ENCODE peak calls at places on chromosome 13, in ten cellular contexts. One of them, this sample, is unnamed. For H3K4me1, the result is how much of the 10 kb centered on the place peaks cover.

GRCh38 chr13:23541221-23541620 is 29.0 kb upstream of the TNFRSF19 start:
- DNase-seq in body of pancreas: no peak
- DNase-seq in HepG2: no peak
- DNase-seq in uterus: no peak
- DNase-seq in Peyer's patch: no peak
- DNase-seq in heart left ventricle: no peak
- DNase-seq in breast epithelium: no peak
- DNase-seq in spleen: no peak
- DNase-seq in IMR-90: peak
- DNase-seq in K562: no peak
- DNase-seq in this sample: no peak

GRCh38 chr13:97212540-97213146 is 9.5 kb upstream of the MBNL2 start:
- DNase-seq in body of pancreas: peak
- DNase-seq in HepG2: no peak
- DNase-seq in uterus: no peak
- DNase-seq in Peyer's patch: no peak
- DNase-seq in heart left ventricle: no peak
- DNase-seq in breast epithelium: no peak
- DNase-seq in spleen: no peak
- DNase-seq in IMR-90: peak
- DNase-seq in K562: peak
- DNase-seq in this sample: peak

GRCh38 chr13:32669030-32669646 is 82.9 kb downstream of the PDS5B start:
- DNase-seq in body of pancreas: no peak
- DNase-seq in HepG2: peak
- DNase-seq in uterus: no peak
- DNase-seq in Peyer's patch: no peak
- DNase-seq in heart left ventricle: no peak
- DNase-seq in breast epithelium: no peak
- DNase-seq in spleen: no peak
- DNase-seq in IMR-90: peak
- DNase-seq in K562: peak
- DNase-seq in this sample: no peak

GRCh38 chr13:24184265-24184841 is 23.8 kb downstream of the SPATA13 start:
- DNase-seq in body of pancreas: peak
- DNase-seq in HepG2: peak
- DNase-seq in uterus: no peak
- DNase-seq in Peyer's patch: no peak
- DNase-seq in heart left ventricle: no peak
- DNase-seq in breast epithelium: no peak
- DNase-seq in spleen: no peak
- DNase-seq in IMR-90: no peak
- DNase-seq in K562: no peak
- DNase-seq in this sample: no peak

GRCh38 chr13:79346300-79346914 is 59.6 kb downstream of the RBM26 start:
- DNase-seq in body of pancreas: no peak
- DNase-seq in HepG2: no peak
- DNase-seq in uterus: no peak
- DNase-seq in Peyer's patch: no peak
- DNase-seq in heart left ventricle: no peak
- DNase-seq in breast epithelium: no peak
- DNase-seq in spleen: no peak
- DNase-seq in IMR-90: no peak
- DNase-seq in K562: no peak
- DNase-seq in this sample: no peak

GRCh38 chr13:51815848-51816247 is 11.9 kb upstream of the DHRS12 start:
- DNase-seq in body of pancreas: peak
- DNase-seq in HepG2: no peak
- DNase-seq in uterus: no peak
- DNase-seq in Peyer's patch: no peak
- DNase-seq in heart left ventricle: no peak
- DNase-seq in breast epithelium: no peak
- DNase-seq in spleen: no peak
- DNase-seq in IMR-90: no peak
- DNase-seq in K562: no peak
- DNase-seq in this sample: no peak

GRCh38 chr13:103299079-103299478 is 232.9 kb upstream of the SLC10A2 start:
- DNase-seq in body of pancreas: no peak
- DNase-seq in HepG2: no peak
- DNase-seq in uterus: no peak
- DNase-seq in Peyer's patch: no peak
- DNase-seq in heart left ventricle: no peak
- DNase-seq in breast epithelium: no peak
- DNase-seq in spleen: no peak
- DNase-seq in IMR-90: no peak
- DNase-seq in K562: no peak
- DNase-seq in this sample: no peak

GRCh38 chr13:51585696-51586095 is 1.4 kb downstream of the WDFY2 start:
- DNase-seq in body of pancreas: no peak
- DNase-seq in HepG2: no peak
- DNase-seq in uterus: no peak
- DNase-seq in Peyer's patch: no peak
- DNase-seq in heart left ventricle: no peak
- DNase-seq in breast epithelium: no peak
- DNase-seq in spleen: no peak
- DNase-seq in IMR-90: peak
- DNase-seq in K562: peak
- DNase-seq in this sample: no peak

DNA sequence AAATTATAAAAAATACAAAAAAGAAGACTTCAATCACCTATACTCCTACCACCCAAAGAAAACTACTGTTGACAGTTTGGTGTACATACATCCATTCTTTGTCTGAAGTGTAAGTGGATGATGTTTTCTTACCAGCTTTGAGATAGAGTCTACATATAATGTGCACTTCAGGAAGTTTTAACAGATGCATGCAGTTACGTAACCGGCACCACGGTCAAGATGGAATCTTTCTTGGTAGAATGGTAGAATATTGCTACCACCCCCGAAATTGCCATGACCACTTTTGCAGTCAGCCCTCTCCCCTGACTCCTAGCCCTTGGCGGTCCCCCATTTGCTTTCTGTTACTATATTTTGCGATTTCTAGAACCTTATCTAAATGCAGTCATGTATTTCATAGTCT is 1.4 kb downstream of the CUL4A start:
- DNase-seq in body of pancreas: no peak
- DNase-seq in HepG2: no peak
- DNase-seq in uterus: no peak
- DNase-seq in Peyer's patch: no peak
- DNase-seq in heart left ventricle: no peak
- DNase-seq in breast epithelium: no peak
- DNase-seq in spleen: no peak
- DNase-seq in IMR-90: no peak
- DNase-seq in K562: no peak
- DNase-seq in this sample: no peak
- H3K4me1 ChIP-seq in body of pancreas: half or more
- H3K4me1 ChIP-seq in HepG2: half or more
- H3K4me1 ChIP-seq in uterus: under half
- H3K4me1 ChIP-seq in Peyer's patch: under half
- H3K4me1 ChIP-seq in heart left ventricle: half or more
- H3K4me1 ChIP-seq in breast epithelium: under half
- H3K4me1 ChIP-seq in spleen: under half
- H3K4me1 ChIP-seq in IMR-90: under half
- H3K4me1 ChIP-seq in K562: under half
- H3K4me1 ChIP-seq in this sample: half or more

GRCh38 chr13:19057588-19058340 is 123.9 kb downstream of the TUBA3C start:
- DNase-seq in body of pancreas: no peak
- DNase-seq in HepG2: no peak
- DNase-seq in uterus: no peak
- DNase-seq in Peyer's patch: no peak
- DNase-seq in heart left ventricle: no peak
- DNase-seq in breast epithelium: no peak
- DNase-seq in spleen: no peak
- DNase-seq in IMR-90: no peak
- DNase-seq in K562: no peak
- DNase-seq in this sample: no peak

GRCh38 chr13:19058566-19058965 is 123.1 kb downstream of the TUBA3C start:
- DNase-seq in body of pancreas: no peak
- DNase-seq in HepG2: no peak
- DNase-seq in uterus: no peak
- DNase-seq in Peyer's patch: no peak
- DNase-seq in heart left ventricle: no peak
- DNase-seq in breast epithelium: no peak
- DNase-seq in spleen: peak
- DNase-seq in IMR-90: no peak
- DNase-seq in K562: no peak
- DNase-seq in this sample: no peak

GRCh38 chr13:19056984-19057490 is 124.6 kb downstream of the TUBA3C start:
- DNase-seq in body of pancreas: no peak
- DNase-seq in HepG2: no peak
- DNase-seq in uterus: no peak
- DNase-seq in Peyer's patch: no peak
- DNase-seq in heart left ventricle: no peak
- DNase-seq in breast epithelium: no peak
- DNase-seq in spleen: peak
- DNase-seq in IMR-90: no peak
- DNase-seq in K562: no peak
- DNase-seq in this sample: no peak

GRCh38 chr13:19055611-19056010 is 126.0 kb downstream of the TUBA3C start:
- DNase-seq in body of pancreas: no peak
- DNase-seq in HepG2: no peak
- DNase-seq in uterus: no peak
- DNase-seq in Peyer's patch: no peak
- DNase-seq in heart left ventricle: no peak
- DNase-seq in breast epithelium: no peak
- DNase-seq in spleen: no peak
- DNase-seq in IMR-90: no peak
- DNase-seq in K562: no peak
- DNase-seq in this sample: no peak

DNA sequence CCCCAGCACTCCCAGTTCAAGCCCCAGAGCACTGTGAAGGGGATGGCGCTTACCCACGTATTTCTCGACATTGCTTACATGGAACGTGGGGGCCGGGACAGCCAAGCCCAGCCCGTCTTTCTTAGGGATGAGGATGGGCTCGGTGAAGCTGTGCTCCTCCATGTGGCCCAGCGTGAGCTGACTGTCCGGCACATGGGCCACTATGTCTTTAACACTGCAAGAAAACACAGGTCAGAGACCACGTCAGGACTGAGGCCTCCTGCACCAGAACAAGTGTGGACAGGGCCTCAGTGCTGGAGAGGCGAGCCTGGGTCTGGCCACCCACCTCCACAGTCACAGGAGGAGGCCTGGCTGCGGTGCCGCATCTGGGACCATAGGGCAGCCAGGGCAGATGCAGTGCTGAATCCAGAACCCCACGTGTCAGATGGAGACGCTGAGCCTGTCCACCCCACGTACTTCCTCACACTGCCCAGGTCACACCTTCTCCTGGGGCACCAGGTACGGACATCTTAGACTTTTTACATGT is 125.2 kb downstream of the TUBA3C start:
- DNase-seq in body of pancreas: no peak
- DNase-seq in HepG2: no peak
- DNase-seq in uterus: no peak
- DNase-seq in Peyer's patch: no peak
- DNase-seq in heart left ventricle: no peak
- DNase-seq in breast epithelium: no peak
- DNase-seq in spleen: no peak
- DNase-seq in IMR-90: no peak
- DNase-seq in K562: no peak
- DNase-seq in this sample: no peak
- TF ChIP-seq POLR2A in body of pancreas: no peak
- TF ChIP-seq POLR2A in HepG2: no peak
- TF ChIP-seq POLR2A in uterus: no peak
- TF ChIP-seq POLR2A in Peyer's patch: no peak
- TF ChIP-seq POLR2A in heart left ventricle: no peak
- TF ChIP-seq POLR2A in breast epithelium: no peak
- TF ChIP-seq POLR2A in spleen: no peak
- TF ChIP-seq POLR2A in IMR-90: no peak
- TF ChIP-seq POLR2A in K562: no peak
- TF ChIP-seq POLR2A in this sample: no peak

GRCh38 chr13:113968463-113969310 is 5.2 kb downstream of the C13orf46 start:
- DNase-seq in body of pancreas: no peak
- DNase-seq in HepG2: no peak
- DNase-seq in uterus: no peak
- DNase-seq in Peyer's patch: no peak
- DNase-seq in heart left ventricle: peak
- DNase-seq in breast epithelium: no peak
- DNase-seq in spleen: peak
- DNase-seq in IMR-90: no peak
- DNase-seq in K562: no peak
- DNase-seq in this sample: no peak

GRCh38 chr13:113965968-113966884 is 7.7 kb downstream of the C13orf46 start:
- DNase-seq in body of pancreas: no peak
- DNase-seq in HepG2: no peak
- DNase-seq in uterus: no peak
- DNase-seq in Peyer's patch: no peak
- DNase-seq in heart left ventricle: no peak
- DNase-seq in breast epithelium: no peak
- DNase-seq in spleen: no peak
- DNase-seq in IMR-90: no peak
- DNase-seq in K562: no peak
- DNase-seq in this sample: no peak

GRCh38 chr13:113967206-113967720 is 6.6 kb downstream of the C13orf46 start:
- DNase-seq in body of pancreas: no peak
- DNase-seq in HepG2: no peak
- DNase-seq in uterus: no peak
- DNase-seq in Peyer's patch: no peak
- DNase-seq in heart left ventricle: peak
- DNase-seq in breast epithelium: no peak
- DNase-seq in spleen: no peak
- DNase-seq in IMR-90: no peak
- DNase-seq in K562: no peak
- DNase-seq in this sample: no peak

GRCh38 chr13:113969311-113969972 is 4.4 kb downstream of the C13orf46 start:
- DNase-seq in body of pancreas: no peak
- DNase-seq in HepG2: no peak
- DNase-seq in uterus: no peak
- DNase-seq in Peyer's patch: no peak
- DNase-seq in heart left ventricle: peak
- DNase-seq in breast epithelium: no peak
- DNase-seq in spleen: peak
- DNase-seq in IMR-90: no peak
- DNase-seq in K562: no peak
- DNase-seq in this sample: no peak

GRCh38 chr13:113967729-113968462 is 6.0 kb downstream of the C13orf46 start:
- DNase-seq in body of pancreas: peak
- DNase-seq in HepG2: no peak
- DNase-seq in uterus: no peak
- DNase-seq in Peyer's patch: no peak
- DNase-seq in heart left ventricle: peak
- DNase-seq in breast epithelium: no peak
- DNase-seq in spleen: peak
- DNase-seq in IMR-90: no peak
- DNase-seq in K562: no peak
- DNase-seq in this sample: no peak
- H3K27ac ChIP-seq in body of pancreas: peak
- H3K27ac ChIP-seq in HepG2: no peak
- H3K27ac ChIP-seq in uterus: no peak
- H3K27ac ChIP-seq in Peyer's patch: no peak
- H3K27ac ChIP-seq in heart left ventricle: no peak
- H3K27ac ChIP-seq in breast epithelium: no peak
- H3K27ac ChIP-seq in spleen: no peak
- H3K27ac ChIP-seq in IMR-90: no peak
- H3K27ac ChIP-seq in K562: no peak
- H3K27ac ChIP-seq in this sample: peak

GRCh38 chr13:21010621-21011020 is 50.8 kb downstream of the LATS2 start:
- DNase-seq in body of pancreas: no peak
- DNase-seq in HepG2: peak
- DNase-seq in uterus: no peak
- DNase-seq in Peyer's patch: no peak
- DNase-seq in heart left ventricle: no peak
- DNase-seq in breast epithelium: no peak
- DNase-seq in spleen: no peak
- DNase-seq in IMR-90: peak
- DNase-seq in K562: peak
- DNase-seq in this sample: no peak

GRCh38 chr13:21009036-21009435 is 52.4 kb downstream of the LATS2 start:
- DNase-seq in body of pancreas: no peak
- DNase-seq in HepG2: no peak
- DNase-seq in uterus: no peak
- DNase-seq in Peyer's patch: no peak
- DNase-seq in heart left ventricle: no peak
- DNase-seq in breast epithelium: no peak
- DNase-seq in spleen: no peak
- DNase-seq in IMR-90: no peak
- DNase-seq in K562: no peak
- DNase-seq in this sample: no peak

GRCh38 chr13:21006141-21007005 is 55.0 kb downstream of the LATS2 start:
- DNase-seq in body of pancreas: no peak
- DNase-seq in HepG2: no peak
- DNase-seq in uterus: no peak
- DNase-seq in Peyer's patch: no peak
- DNase-seq in heart left ventricle: no peak
- DNase-seq in breast epithelium: no peak
- DNase-seq in spleen: no peak
- DNase-seq in IMR-90: no peak
- DNase-seq in K562: no peak
- DNase-seq in this sample: no peak

GRCh38 chr13:21005193-21005592 is 56.2 kb downstream of the LATS2 start:
- DNase-seq in body of pancreas: no peak
- DNase-seq in HepG2: no peak
- DNase-seq in uterus: no peak
- DNase-seq in Peyer's patch: no peak
- DNase-seq in heart left ventricle: no peak
- DNase-seq in breast epithelium: no peak
- DNase-seq in spleen: no peak
- DNase-seq in IMR-90: no peak
- DNase-seq in K562: no peak
- DNase-seq in this sample: no peak

GRCh38 chr13:21008026-21008425 is 53.4 kb downstream of the LATS2 start:
- DNase-seq in body of pancreas: no peak
- DNase-seq in HepG2: no peak
- DNase-seq in uterus: no peak
- DNase-seq in Peyer's patch: no peak
- DNase-seq in heart left ventricle: no peak
- DNase-seq in breast epithelium: no peak
- DNase-seq in spleen: no peak
- DNase-seq in IMR-90: no peak
- DNase-seq in K562: no peak
- DNase-seq in this sample: no peak
- H3K4me1 ChIP-seq in body of pancreas: under half
- H3K4me1 ChIP-seq in HepG2: half or more
- H3K4me1 ChIP-seq in uterus: under half
- H3K4me1 ChIP-seq in Peyer's patch: under half
- H3K4me1 ChIP-seq in heart left ventricle: half or more
- H3K4me1 ChIP-seq in breast epithelium: under half
- H3K4me1 ChIP-seq in spleen: under half
- H3K4me1 ChIP-seq in IMR-90: under half
- H3K4me1 ChIP-seq in K562: under half
- H3K4me1 ChIP-seq in this sample: under half